ENCODE peak calls at places on chromosome 2, in ten cellular contexts. One of them, this sample, is unnamed.

GRCh38 chr2:213265679-213266078 is 18.6 kb upstream of the SPAG16 start:
- DNase-seq in stomach: no peak
- DNase-seq in iPS DF 6.9: no peak
- DNase-seq in CD8-positive, alpha-beta T cell: no peak
- DNase-seq in CD8-positive, alpha-beta memory T cell: no peak
- DNase-seq in suprapubic skin: no peak
- DNase-seq in fibroblast of lung: no peak
- DNase-seq in endothelial cell of umbilical vein: no peak
- DNase-seq in GM23338: no peak
- DNase-seq in prostate gland: no peak
- DNase-seq in this sample: no peak

GRCh38 chr2:167212054-167212648 is 323.9 kb downstream of the XIRP2 start:
- DNase-seq in suprapubic skin: no peak
- DNase-seq in CD8-positive, alpha-beta T cell: no peak
- DNase-seq in iPS DF 6.9: no peak
- DNase-seq in fibroblast of lung: peak; percentile 78
- DNase-seq in prostate gland: no peak
- DNase-seq in stomach: peak; percentile 34
- DNase-seq in GM23338: peak; percentile 84
- DNase-seq in CD8-positive, alpha-beta memory T cell: no peak
- DNase-seq in endothelial cell of umbilical vein: peak; percentile 55
- DNase-seq in this sample: no peak

GRCh38 chr2:35199298-35199697 is 1156.3 kb upstream of the CRIM1 start:
- DNase-seq in iPS DF 6.9: no peak
- DNase-seq in CD8-positive, alpha-beta memory T cell: no peak
- DNase-seq in CD8-positive, alpha-beta T cell: no peak
- DNase-seq in suprapubic skin: no peak
- DNase-seq in stomach: no peak
- DNase-seq in prostate gland: no peak
- DNase-seq in GM23338: peak; percentile 42
- DNase-seq in endothelial cell of umbilical vein: no peak
- DNase-seq in fibroblast of lung: no peak
- DNase-seq in this sample: no peak

GRCh38 chr2:184769686-184770085 is 171.4 kb downstream of the ZNF804A start:
- DNase-seq in CD8-positive, alpha-beta T cell: no peak
- DNase-seq in CD8-positive, alpha-beta memory T cell: no peak
- DNase-seq in GM23338: no peak
- DNase-seq in fibroblast of lung: no peak
- DNase-seq in suprapubic skin: no peak
- DNase-seq in stomach: no peak
- DNase-seq in prostate gland: no peak
- DNase-seq in endothelial cell of umbilical vein: no peak
- DNase-seq in iPS DF 6.9: no peak
- DNase-seq in this sample: no peak

GRCh38 chr2:117763806-117764205 is 50.7 kb upstream of the DDX18 start:
- DNase-seq in CD8-positive, alpha-beta T cell: no peak
- DNase-seq in fibroblast of lung: no peak
- DNase-seq in suprapubic skin: no peak
- DNase-seq in iPS DF 6.9: no peak
- DNase-seq in endothelial cell of umbilical vein: no peak
- DNase-seq in prostate gland: no peak
- DNase-seq in stomach: no peak
- DNase-seq in CD8-positive, alpha-beta memory T cell: no peak
- DNase-seq in GM23338: no peak
- DNase-seq in this sample: no peak

GRCh38 chr2:64260093-64260808 is 116.0 kb upstream of the PELI1 start:
- DNase-seq in iPS DF 6.9: no peak
- DNase-seq in fibroblast of lung: no peak
- DNase-seq in prostate gland: no peak
- DNase-seq in CD8-positive, alpha-beta T cell: no peak
- DNase-seq in CD8-positive, alpha-beta memory T cell: no peak
- DNase-seq in endothelial cell of umbilical vein: no peak
- DNase-seq in GM23338: no peak
- DNase-seq in stomach: no peak
- DNase-seq in suprapubic skin: no peak
- DNase-seq in this sample: no peak

GRCh38 chr2:235049069-235049468 is 97.3 kb downstream of the SH3BP4 start:
- DNase-seq in CD8-positive, alpha-beta memory T cell: no peak
- DNase-seq in endothelial cell of umbilical vein: no peak
- DNase-seq in suprapubic skin: no peak
- DNase-seq in iPS DF 6.9: no peak
- DNase-seq in CD8-positive, alpha-beta T cell: no peak
- DNase-seq in fibroblast of lung: no peak
- DNase-seq in stomach: peak; percentile 88
- DNase-seq in prostate gland: no peak
- DNase-seq in GM23338: no peak
- DNase-seq in this sample: no peak

GRCh38 chr2:45804990-45805755 is 153.7 kb downstream of the PRKCE start:
- DNase-seq in suprapubic skin: no peak
- DNase-seq in GM23338: no peak
- DNase-seq in fibroblast of lung: no peak
- DNase-seq in CD8-positive, alpha-beta memory T cell: no peak
- DNase-seq in iPS DF 6.9: no peak
- DNase-seq in stomach: no peak
- DNase-seq in endothelial cell of umbilical vein: no peak
- DNase-seq in CD8-positive, alpha-beta T cell: no peak
- DNase-seq in prostate gland: no peak
- DNase-seq in this sample: no peak

GRCh38 chr2:172293952-172294351 is 133.4 kb upstream of the ITGA6 start:
- DNase-seq in iPS DF 6.9: no peak
- DNase-seq in CD8-positive, alpha-beta memory T cell: no peak
- DNase-seq in prostate gland: peak; percentile 60
- DNase-seq in GM23338: no peak
- DNase-seq in endothelial cell of umbilical vein: no peak
- DNase-seq in fibroblast of lung: peak; percentile 81
- DNase-seq in CD8-positive, alpha-beta T cell: no peak
- DNase-seq in stomach: peak; percentile 74
- DNase-seq in suprapubic skin: no peak
- DNase-seq in this sample: no peak

GRCh38 chr2:160379399-160379798 is 114.2 kb downstream of the RBMS1 start:
- DNase-seq in CD8-positive, alpha-beta T cell: no peak
- DNase-seq in GM23338: no peak
- DNase-seq in suprapubic skin: no peak
- DNase-seq in endothelial cell of umbilical vein: no peak
- DNase-seq in CD8-positive, alpha-beta memory T cell: no peak
- DNase-seq in fibroblast of lung: peak; percentile 97
- DNase-seq in stomach: no peak
- DNase-seq in prostate gland: no peak
- DNase-seq in iPS DF 6.9: no peak
- DNase-seq in this sample: no peak

GRCh38 chr2:95053543-95053942 is 28.0 kb downstream of the MAL start:
- DNase-seq in GM23338: peak; percentile 83
- DNase-seq in prostate gland: no peak
- DNase-seq in suprapubic skin: no peak
- DNase-seq in CD8-positive, alpha-beta T cell: no peak
- DNase-seq in fibroblast of lung: no peak
- DNase-seq in iPS DF 6.9: no peak
- DNase-seq in stomach: no peak
- DNase-seq in endothelial cell of umbilical vein: no peak
- DNase-seq in CD8-positive, alpha-beta memory T cell: no peak
- DNase-seq in this sample: no peak

GRCh38 chr2:66434679-66435548 is at the start of gene MEIS1:
- DNase-seq in endothelial cell of umbilical vein: peak; percentile 95
- DNase-seq in CD8-positive, alpha-beta T cell: no peak
- DNase-seq in fibroblast of lung: peak; percentile 100
- DNase-seq in suprapubic skin: peak; percentile 96
- DNase-seq in CD8-positive, alpha-beta memory T cell: no peak
- DNase-seq in prostate gland: peak; percentile 92
- DNase-seq in iPS DF 6.9: no peak
- DNase-seq in stomach: peak; percentile 90
- DNase-seq in GM23338: peak; percentile 89
- DNase-seq in this sample: peak; percentile 81

GRCh38 chr2:66433945-66434678 is 813 bp upstream of the MEIS1 start:
- DNase-seq in prostate gland: peak; percentile 58
- DNase-seq in iPS DF 6.9: no peak
- DNase-seq in CD8-positive, alpha-beta T cell: no peak
- DNase-seq in stomach: peak; percentile 69
- DNase-seq in CD8-positive, alpha-beta memory T cell: no peak
- DNase-seq in fibroblast of lung: peak; percentile 76
- DNase-seq in GM23338: peak; percentile 81
- DNase-seq in endothelial cell of umbilical vein: peak; percentile 86
- DNase-seq in suprapubic skin: peak; percentile 85
- DNase-seq in this sample: peak; percentile 45

GRCh38 chr2:66431840-66432511 is 2.9 kb upstream of the MEIS1 start:
- DNase-seq in endothelial cell of umbilical vein: no peak
- DNase-seq in iPS DF 6.9: no peak
- DNase-seq in stomach: no peak
- DNase-seq in fibroblast of lung: no peak
- DNase-seq in prostate gland: no peak
- DNase-seq in CD8-positive, alpha-beta memory T cell: no peak
- DNase-seq in CD8-positive, alpha-beta T cell: no peak
- DNase-seq in GM23338: peak; percentile 55
- DNase-seq in suprapubic skin: no peak
- DNase-seq in this sample: no peak

GRCh38 chr2:66433695-66433944 is 1.3 kb upstream of the MEIS1 start:
- DNase-seq in endothelial cell of umbilical vein: no peak
- DNase-seq in iPS DF 6.9: no peak
- DNase-seq in stomach: no peak
- DNase-seq in suprapubic skin: no peak
- DNase-seq in CD8-positive, alpha-beta T cell: no peak
- DNase-seq in fibroblast of lung: no peak
- DNase-seq in prostate gland: no peak
- DNase-seq in CD8-positive, alpha-beta memory T cell: no peak
- DNase-seq in GM23338: no peak
- DNase-seq in this sample: no peak

DNA sequence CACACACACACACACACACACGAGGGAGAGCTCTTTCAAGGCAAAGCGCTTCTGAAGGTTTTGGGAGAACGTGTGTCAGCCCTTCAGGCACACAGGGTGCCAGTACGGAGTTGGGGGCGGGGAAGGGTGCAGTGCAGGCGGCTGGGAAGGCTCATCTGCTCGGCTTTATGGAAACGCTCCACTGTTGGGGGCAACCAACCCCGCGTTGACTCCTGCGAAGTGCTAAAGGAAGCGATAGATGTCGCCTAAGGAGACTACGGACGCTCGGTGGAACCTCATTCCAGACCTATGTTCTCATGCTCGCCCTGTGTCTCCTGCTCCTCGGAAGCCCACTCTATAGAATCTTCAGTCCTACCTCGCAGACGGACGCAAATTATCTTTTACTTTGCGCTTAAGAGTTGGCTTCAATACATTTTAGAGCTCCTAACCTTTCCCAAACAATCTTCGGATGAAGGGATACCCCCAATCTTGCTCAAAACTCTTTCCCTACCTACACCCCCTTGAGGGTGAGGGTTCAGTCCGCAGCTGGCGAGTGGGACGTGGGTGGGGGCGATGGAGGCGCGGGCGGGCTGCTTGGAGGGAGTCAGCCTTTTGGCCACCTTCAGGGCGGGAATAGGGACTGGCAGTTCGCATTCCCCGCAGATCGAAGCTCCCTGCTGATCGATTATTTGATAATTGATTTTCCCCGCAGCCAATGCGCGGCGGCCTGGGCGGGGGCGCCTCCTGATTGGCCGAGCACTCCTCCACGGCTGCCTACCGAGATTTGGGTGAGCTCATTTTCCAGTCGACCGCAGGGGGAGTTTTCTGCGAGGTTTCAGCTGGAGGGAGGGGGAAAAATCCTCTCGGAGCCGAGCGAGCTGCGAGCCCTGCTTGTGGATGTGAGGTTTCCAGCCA is 1.9 kb upstream of the MEIS1 start:
- DNase-seq in prostate gland: peak; percentile 83
- DNase-seq in suprapubic skin: peak; percentile 96
- DNase-seq in GM23338: peak; percentile 95
- DNase-seq in endothelial cell of umbilical vein: peak; percentile 95
- DNase-seq in CD8-positive, alpha-beta T cell: no peak
- DNase-seq in stomach: peak; percentile 88
- DNase-seq in fibroblast of lung: peak; percentile 98
- DNase-seq in iPS DF 6.9: no peak
- DNase-seq in CD8-positive, alpha-beta memory T cell: no peak
- DNase-seq in this sample: peak; percentile 84
- H3K27ac ChIP-seq in prostate gland: peak overlapping the region; percentile 89
- H3K27ac ChIP-seq in suprapubic skin: peak overlapping the region; percentile 96
- H3K27ac ChIP-seq in GM23338: no peak overlapping the region
- H3K27ac ChIP-seq in endothelial cell of umbilical vein: peak overlapping the region; percentile 87
- H3K27ac ChIP-seq in CD8-positive, alpha-beta T cell: no peak overlapping the region
- H3K27ac ChIP-seq in stomach: peak overlapping the region; percentile 88
- H3K27ac ChIP-seq in fibroblast of lung: peak overlapping the region; percentile 93
- H3K27ac ChIP-seq in iPS DF 6.9: no peak overlapping the region
- H3K27ac ChIP-seq in CD8-positive, alpha-beta memory T cell: no peak overlapping the region
- H3K27ac ChIP-seq in this sample: peak overlapping the region; percentile 85

GRCh38 chr2:73359915-73360697 is 25.5 kb upstream of the ALMS1 start:
- DNase-seq in GM23338: peak; percentile 41
- DNase-seq in CD8-positive, alpha-beta memory T cell: no peak
- DNase-seq in endothelial cell of umbilical vein: peak; percentile 10
- DNase-seq in prostate gland: no peak
- DNase-seq in fibroblast of lung: peak; percentile 6
- DNase-seq in iPS DF 6.9: no peak
- DNase-seq in stomach: no peak
- DNase-seq in CD8-positive, alpha-beta T cell: no peak
- DNase-seq in suprapubic skin: no peak
- DNase-seq in this sample: no peak

DNA sequence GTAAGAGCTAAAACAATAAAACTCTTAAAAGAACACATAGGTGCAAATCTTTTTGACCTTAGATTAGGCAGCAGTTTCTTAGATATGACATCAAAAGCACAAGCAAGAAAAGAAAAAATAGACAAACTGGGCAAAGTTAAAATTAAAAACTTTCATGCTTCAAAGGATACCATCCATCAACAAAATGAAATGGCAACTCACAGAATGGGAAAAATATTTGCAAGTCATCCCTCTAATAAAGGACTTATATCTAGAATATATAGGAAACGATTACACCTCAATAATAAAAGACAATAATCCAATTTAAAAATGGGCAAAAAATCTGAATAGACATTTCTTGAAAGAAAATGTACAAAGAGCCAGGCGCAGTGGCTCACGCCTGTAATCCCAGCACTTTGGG is 29.5 kb upstream of the ALMS1 start:
- DNase-seq in stomach: no peak
- DNase-seq in GM23338: no peak
- DNase-seq in iPS DF 6.9: no peak
- DNase-seq in CD8-positive, alpha-beta memory T cell: no peak
- DNase-seq in suprapubic skin: no peak
- DNase-seq in endothelial cell of umbilical vein: no peak
- DNase-seq in fibroblast of lung: no peak
- DNase-seq in prostate gland: no peak
- DNase-seq in CD8-positive, alpha-beta T cell: no peak
- DNase-seq in this sample: no peak
- H3K27ac ChIP-seq in stomach: no peak overlapping the region
- H3K27ac ChIP-seq in GM23338: no peak overlapping the region
- H3K27ac ChIP-seq in iPS DF 6.9: no peak overlapping the region
- H3K27ac ChIP-seq in CD8-positive, alpha-beta memory T cell: no peak overlapping the region
- H3K27ac ChIP-seq in suprapubic skin: no peak overlapping the region
- H3K27ac ChIP-seq in endothelial cell of umbilical vein: no peak overlapping the region
- H3K27ac ChIP-seq in fibroblast of lung: no peak overlapping the region
- H3K27ac ChIP-seq in prostate gland: no peak overlapping the region
- H3K27ac ChIP-seq in CD8-positive, alpha-beta T cell: no peak overlapping the region
- H3K27ac ChIP-seq in this sample: no peak overlapping the region

GRCh38 chr2:8525582-8526402 is 156.1 kb upstream of the ID2 start:
- DNase-seq in fibroblast of lung: peak; percentile 31
- DNase-seq in iPS DF 6.9: no peak
- DNase-seq in prostate gland: peak; percentile 56
- DNase-seq in CD8-positive, alpha-beta memory T cell: no peak
- DNase-seq in GM23338: peak; percentile 40
- DNase-seq in CD8-positive, alpha-beta T cell: no peak
- DNase-seq in stomach: peak; percentile 93
- DNase-seq in suprapubic skin: no peak
- DNase-seq in endothelial cell of umbilical vein: no peak
- DNase-seq in this sample: peak; percentile 27
- H3K27ac ChIP-seq in fibroblast of lung: no peak overlapping the region
- H3K27ac ChIP-seq in iPS DF 6.9: no peak overlapping the region
- H3K27ac ChIP-seq in prostate gland: peak overlapping the region; percentile 64
- H3K27ac ChIP-seq in CD8-positive, alpha-beta memory T cell: peak overlapping the region; percentile 44
- H3K27ac ChIP-seq in GM23338: no peak overlapping the region
- H3K27ac ChIP-seq in CD8-positive, alpha-beta T cell: no peak overlapping the region
- H3K27ac ChIP-seq in stomach: peak overlapping the region; percentile 76
- H3K27ac ChIP-seq in suprapubic skin: peak overlapping the region; percentile 12
- H3K27ac ChIP-seq in endothelial cell of umbilical vein: no peak overlapping the region
- H3K27ac ChIP-seq in this sample: no peak overlapping the region

GRCh38 chr2:142974288-142975024 is 97.0 kb downstream of the KYNU start:
- DNase-seq in fibroblast of lung: peak; percentile 37
- DNase-seq in GM23338: peak; percentile 62
- DNase-seq in prostate gland: peak; percentile 20
- DNase-seq in suprapubic skin: no peak
- DNase-seq in CD8-positive, alpha-beta memory T cell: no peak
- DNase-seq in CD8-positive, alpha-beta T cell: no peak
- DNase-seq in iPS DF 6.9: peak; percentile 41
- DNase-seq in endothelial cell of umbilical vein: peak; percentile 92
- DNase-seq in stomach: no peak
- DNase-seq in this sample: no peak
- H3K27ac ChIP-seq in fibroblast of lung: no peak overlapping the region
- H3K27ac ChIP-seq in GM23338: peak overlapping the region; percentile 94
- H3K27ac ChIP-seq in prostate gland: no peak overlapping the region
- H3K27ac ChIP-seq in suprapubic skin: peak overlapping the region; percentile 40
- H3K27ac ChIP-seq in CD8-positive, alpha-beta memory T cell: no peak overlapping the region
- H3K27ac ChIP-seq in CD8-positive, alpha-beta T cell: no peak overlapping the region
- H3K27ac ChIP-seq in iPS DF 6.9: no peak overlapping the region
- H3K27ac ChIP-seq in endothelial cell of umbilical vein: peak overlapping the region; percentile 87
- H3K27ac ChIP-seq in stomach: peak overlapping the region; percentile 60
- H3K27ac ChIP-seq in this sample: no peak overlapping the region

This sample was measured in caudate nucleus.